ENCODE peak calls at places on chromosomes 16 and 17, in eight cellular contexts. One of them, this sample, is unnamed.

GRCh38 chr17:1764274-1764673 is 2.4 kb downstream of the SERPINF1 start:
- DNase-seq in hippocampal formation: no peak
- DNase-seq in astrocyte of the hippocampus: peak
- DNase-seq in naive thymus-derived CD4-positive, alpha-beta T cell: peak
- DNase-seq in stromal cell of bone marrow: peak
- DNase-seq in frontal cortex: no peak
- DNase-seq in OCI-LY7: no peak
- DNase-seq in dermis microvascular lymphatic vessel endothelial cell: peak
- DNase-seq in this sample: no peak

GRCh38 chr16:58280846-58281301 is 14.0 kb downstream of the PRSS54 start:
- DNase-seq in hippocampal formation: no peak
- DNase-seq in astrocyte of the hippocampus: peak
- DNase-seq in naive thymus-derived CD4-positive, alpha-beta T cell: no peak
- DNase-seq in stromal cell of bone marrow: no peak
- DNase-seq in frontal cortex: no peak
- DNase-seq in OCI-LY7: no peak
- DNase-seq in dermis microvascular lymphatic vessel endothelial cell: no peak
- DNase-seq in this sample: no peak

GRCh38 chr16:82657239-82657638 is 30.5 kb downstream of the CDH13 start:
- DNase-seq in hippocampal formation: no peak
- DNase-seq in astrocyte of the hippocampus: no peak
- DNase-seq in naive thymus-derived CD4-positive, alpha-beta T cell: no peak
- DNase-seq in stromal cell of bone marrow: peak
- DNase-seq in frontal cortex: no peak
- DNase-seq in OCI-LY7: no peak
- DNase-seq in dermis microvascular lymphatic vessel endothelial cell: no peak
- DNase-seq in this sample: no peak

GRCh38 chr16:8851761-8852403 is 16.9 kb downstream of the CARHSP1 start:
- DNase-seq in hippocampal formation: no peak
- DNase-seq in astrocyte of the hippocampus: peak
- DNase-seq in naive thymus-derived CD4-positive, alpha-beta T cell: no peak
- DNase-seq in stromal cell of bone marrow: no peak
- DNase-seq in frontal cortex: no peak
- DNase-seq in OCI-LY7: no peak
- DNase-seq in dermis microvascular lymphatic vessel endothelial cell: peak
- DNase-seq in this sample: no peak

GRCh38 chr17:72166040-72166439 is 45.2 kb downstream of the SOX9 start:
- DNase-seq in hippocampal formation: no peak
- DNase-seq in astrocyte of the hippocampus: no peak
- DNase-seq in naive thymus-derived CD4-positive, alpha-beta T cell: no peak
- DNase-seq in stromal cell of bone marrow: no peak
- DNase-seq in frontal cortex: no peak
- DNase-seq in OCI-LY7: no peak
- DNase-seq in dermis microvascular lymphatic vessel endothelial cell: no peak
- DNase-seq in this sample: no peak

GRCh38 chr16:30838876-30839471 is 52.0 kb upstream of the ZNF629 start:
- DNase-seq in hippocampal formation: no peak
- DNase-seq in astrocyte of the hippocampus: no peak
- DNase-seq in naive thymus-derived CD4-positive, alpha-beta T cell: no peak
- DNase-seq in stromal cell of bone marrow: no peak
- DNase-seq in frontal cortex: no peak
- DNase-seq in OCI-LY7: no peak
- DNase-seq in dermis microvascular lymphatic vessel endothelial cell: no peak
- DNase-seq in this sample: no peak

GRCh38 chr17:80124351-80124981 is 22.5 kb downstream of the EIF4A3 start:
- DNase-seq in hippocampal formation: no peak
- DNase-seq in astrocyte of the hippocampus: peak
- DNase-seq in naive thymus-derived CD4-positive, alpha-beta T cell: no peak
- DNase-seq in stromal cell of bone marrow: no peak
- DNase-seq in frontal cortex: peak
- DNase-seq in OCI-LY7: no peak
- DNase-seq in dermis microvascular lymphatic vessel endothelial cell: peak
- DNase-seq in this sample: no peak

GRCh38 chr17:76887809-76888208 is 19.6 kb downstream of the MGAT5B start:
- DNase-seq in hippocampal formation: no peak
- DNase-seq in astrocyte of the hippocampus: no peak
- DNase-seq in naive thymus-derived CD4-positive, alpha-beta T cell: no peak
- DNase-seq in stromal cell of bone marrow: no peak
- DNase-seq in frontal cortex: no peak
- DNase-seq in OCI-LY7: no peak
- DNase-seq in dermis microvascular lymphatic vessel endothelial cell: no peak
- DNase-seq in this sample: no peak

GRCh38 chr17:73156887-73157870 is 7.6 kb upstream of the SSTR2 start:
- DNase-seq in hippocampal formation: no peak
- DNase-seq in astrocyte of the hippocampus: no peak
- DNase-seq in naive thymus-derived CD4-positive, alpha-beta T cell: no peak
- DNase-seq in stromal cell of bone marrow: no peak
- DNase-seq in frontal cortex: no peak
- DNase-seq in OCI-LY7: no peak
- DNase-seq in dermis microvascular lymphatic vessel endothelial cell: no peak
- DNase-seq in this sample: peak

GRCh38 chr17:66426397-66427033 is 124.1 kb downstream of the PRKCA start:
- DNase-seq in hippocampal formation: no peak
- DNase-seq in astrocyte of the hippocampus: no peak
- DNase-seq in naive thymus-derived CD4-positive, alpha-beta T cell: peak
- DNase-seq in stromal cell of bone marrow: no peak
- DNase-seq in frontal cortex: no peak
- DNase-seq in OCI-LY7: peak
- DNase-seq in dermis microvascular lymphatic vessel endothelial cell: peak
- DNase-seq in this sample: no peak

GRCh38 chr17:42720996-42721583 is 23.8 kb downstream of the EZH1 start:
- DNase-seq in hippocampal formation: no peak
- DNase-seq in astrocyte of the hippocampus: peak
- DNase-seq in naive thymus-derived CD4-positive, alpha-beta T cell: peak
- DNase-seq in stromal cell of bone marrow: peak
- DNase-seq in frontal cortex: peak
- DNase-seq in OCI-LY7: peak
- DNase-seq in dermis microvascular lymphatic vessel endothelial cell: peak
- DNase-seq in this sample: peak

GRCh38 chr17:14296511-14296910 is 4.4 kb upstream of the HS3ST3B1 start:
- DNase-seq in hippocampal formation: no peak
- DNase-seq in astrocyte of the hippocampus: no peak
- DNase-seq in naive thymus-derived CD4-positive, alpha-beta T cell: no peak
- DNase-seq in stromal cell of bone marrow: no peak
- DNase-seq in frontal cortex: no peak
- DNase-seq in OCI-LY7: no peak
- DNase-seq in dermis microvascular lymphatic vessel endothelial cell: no peak
- DNase-seq in this sample: no peak